ENCODE peak calls at places on chromosomes 2 and 18, in five cellular contexts. S, D, W, E and L are unnamed samples.

GRCh38 chr2:88027709-88028389 is 11.5 kb upstream of the RNU2-63P start:
- DNase-seq in S (no peak), D (no peak), W (no peak), E (no peak), L (no peak)

GRCh38 chr2:74181739-74182138 is 3.1 kb upstream of the MOB1A start:
- DNase-seq in S (peak; percentile 99), D (no peak), W (no peak), E (no peak), L (no peak)

GRCh38 chr2:100178085-100178788 is 35.8 kb upstream of the AFF3 start:
- DNase-seq in S (peak; percentile 69), D (peak; percentile 34), W (peak; percentile 48), E (no peak), L (peak; percentile 63)

GRCh38 chr2:140344842-140345241 is 1564.7 kb upstream of the NXPH2 start:
- DNase-seq in S (peak; percentile 3), D (peak; percentile 65), W (no peak), E (no peak), L (no peak)

GRCh38 chr2:44933434-44933951 is 8.0 kb upstream of the SIX3 start:
- DNase-seq in S (no peak), D (no peak), W (no peak), E (no peak), L (no peak)

GRCh38 chr2:794554-795244 is 117.5 kb upstream of the TMEM18 start:
- DNase-seq in S (no peak), D (no peak), W (no peak), E (no peak), L (no peak)

GRCh38 chr18:49011291-49011746 is 60.6 kb upstream of the SMAD7 start:
- DNase-seq in S (no peak), D (no peak), W (no peak), E (no peak), L (no peak)

GRCh38 chr2:98634406-98635092 is 26.2 kb downstream of the UNC50 start:
- DNase-seq in S (peak; percentile 45), D (no peak), W (no peak), E (no peak), L (peak; percentile 48)

GRCh38 chr2:70391988-70392387 is 90.1 kb upstream of the FAM136A start:
- DNase-seq in S (no peak), D (peak; percentile 19), W (no peak), E (no peak), L (no peak)

GRCh38 chr2:233803994-233804393 is 25.9 kb downstream of the MROH2A start:
- DNase-seq in S (no peak), D (no peak), W (no peak), E (no peak), L (no peak)

GRCh38 chr2:236271851-236272250 is 7.6 kb upstream of the ASB18 start:
- DNase-seq in S (no peak), D (no peak), W (no peak), E (no peak), L (no peak)

GRCh38 chr2:26034597-26035067 is 748 bp downstream of the RAB10 start:
- DNase-seq in S (no peak), D (peak; percentile 17), W (no peak), E (no peak), L (peak; percentile 16)

GRCh38 chr2:232687382-232688160 is 9.6 kb upstream of the GIGYF2 start:
- DNase-seq in S (no peak), D (no peak), W (no peak), E (no peak), L (no peak)

GRCh38 chr2:237806334-237806733 is 7.8 kb downstream of the RBM44 start:
- DNase-seq in S (no peak), D (peak; percentile 59), W (no peak), E (no peak), L (no peak)

GRCh38 chr2:23692263-23692662 is 234.7 kb downstream of the ATAD2B start:
- DNase-seq in S (no peak), D (no peak), W (no peak), E (no peak), L (no peak)

GRCh38 chr2:220269421-220269820 is 642.0 kb downstream of the SLC4A3 start:
- DNase-seq in S (no peak), D (no peak), W (no peak), E (no peak), L (no peak)

GRCh38 chr18:8810157-8810556 is 104.8 kb downstream of the MTCL1 start:
- DNase-seq in S (no peak), D (no peak), W (no peak), E (no peak), L (no peak)

GRCh38 chr2:191970867-191971266 is 124.0 kb upstream of the CAVIN2 start:
- DNase-seq in S (no peak), D (no peak), W (no peak), E (no peak), L (no peak)

GRCh38 chr2:150479075-150479915 is 8.2 kb downstream of the RND3 start:
- DNase-seq in S (no peak), D (peak; percentile 69), W (no peak), E (no peak), L (no peak)

GRCh38 chr2:7861910-7862702 is 819.8 kb upstream of the ID2 start:
- DNase-seq in S (no peak), D (no peak), W (no peak), E (no peak), L (no peak)

GRCh38 chr18:10739152-10739551 is 213.3 kb downstream of the NAPG start:
- DNase-seq in S (no peak), D (peak; percentile 32), W (no peak), E (no peak), L (no peak)

GRCh38 chr2:30217644-30218361 is 13.5 kb upstream of the LBH start:
- DNase-seq in S (no peak), D (no peak), W (peak; percentile 34), E (no peak), L (no peak)

GRCh38 chr18:7601249-7601620 is 34.1 kb downstream of the PTPRM start:
- DNase-seq in S (peak; percentile 75), D (no peak), W (no peak), E (peak; percentile 45), L (no peak)

GRCh38 chr18:59054892-59055291 is 84.8 kb upstream of the SEC11C start:
- DNase-seq in S (no peak), D (peak; percentile 3), W (peak; percentile 85), E (no peak), L (no peak)

GRCh38 chr2:207504513-207505171 is 25.1 kb upstream of the CREB1 start:
- DNase-seq in S (no peak), D (peak; percentile 91), W (peak; percentile 54), E (no peak), L (no peak)

GRCh38 chr2:163132850-163133249 is 294.3 kb upstream of the KCNH7 start:
- DNase-seq in S (peak; percentile 18), D (peak; percentile 13), W (no peak), E (no peak), L (no peak)

GRCh38 chr2:218853766-218854165 is 5.8 kb upstream of the WNT6 start:
- DNase-seq in S (peak; percentile 98), D (no peak), W (no peak), E (no peak), L (no peak)

GRCh38 chr2:85710687-85711577 is 16.8 kb downstream of the GNLY start:
- DNase-seq in S (peak; percentile 68), D (peak; percentile 36), W (peak; percentile 95), E (no peak), L (no peak)

GRCh38 chr2:100957971-100958653 is 44.0 kb upstream of the RPL31 start:
- DNase-seq in S (no peak), D (peak; percentile 98), W (peak; percentile 62), E (no peak), L (no peak)

GRCh38 chr2:241584446-241584845 is 25.9 kb downstream of the BOK start:
- DNase-seq in S (no peak), D (no peak), W (no peak), E (peak; percentile 85), L (no peak)

GRCh38 chr2:212021947-212022346 is 516.7 kb downstream of the ERBB4 start:
- DNase-seq in S (no peak), D (peak; percentile 90), W (no peak), E (no peak), L (no peak)

GRCh38 chr2:238818576-238818975 is 29.3 kb upstream of the TWIST2 start:
- DNase-seq in S (no peak), D (no peak), W (no peak), E (no peak), L (no peak)

GRCh38 chr2:223797811-223798721 is 39.3 kb downstream of the AP1S3 start:
- DNase-seq in S (peak; percentile 16), D (peak; percentile 71), W (no peak), E (no peak), L (peak; percentile 10)

GRCh38 chr18:27921904-27922541 is 254.9 kb downstream of the CDH2 start:
- DNase-seq in S (no peak), D (peak; percentile 69), W (no peak), E (peak; percentile 66), L (no peak)

GRCh38 chr2:200779214-200779613 is 32.5 kb upstream of the BZW1 start:
- DNase-seq in S (no peak), D (no peak), W (no peak), E (no peak), L (no peak)

GRCh38 chr18:31685097-31686082 is 1.0 kb upstream of the B4GALT6 start:
- DNase-seq in S (peak; percentile 87), D (peak; percentile 70), W (peak; percentile 56), E (no peak), L (peak; percentile 81)
- TF ChIP-seq CTCF in S (no peak), D (no peak), W (peak; percentile 16), E (no peak), L (no peak)

GRCh38 chr18:29057703-29058102 is 880.8 kb upstream of the CDH2 start:
- DNase-seq in S (no peak), D (no peak), W (no peak), E (no peak), L (no peak)
- TF ChIP-seq CTCF in S (no peak), D (no peak), W (no peak), E (no peak), L (no peak)

DNA sequence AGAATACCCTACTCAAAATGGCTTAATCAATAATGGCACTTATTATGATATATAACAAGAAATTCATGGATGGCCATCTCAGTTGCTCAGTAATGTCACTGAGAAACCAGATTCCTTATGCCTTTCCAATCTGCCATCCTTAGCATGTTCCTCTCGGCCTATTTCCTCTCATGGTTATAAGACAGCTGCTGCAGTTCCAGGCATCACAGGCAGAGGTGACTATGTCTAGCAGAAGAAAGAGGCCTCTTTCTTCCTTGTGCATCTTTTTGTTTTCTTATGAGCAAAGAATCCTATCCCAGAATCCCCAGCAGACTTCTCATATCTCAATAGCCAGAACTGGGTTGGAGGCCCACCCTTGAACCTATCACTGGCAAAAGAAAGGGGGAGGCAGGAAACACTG is 310.6 kb upstream of the SPRED2 start:
- DNase-seq in S (no peak), D (no peak), W (no peak), E (no peak), L (no peak)
- TF ChIP-seq CTCF in S (no peak), D (no peak), W (no peak), E (no peak), L (no peak)

GRCh38 chr18:46053368-46054095 is 18.5 kb downstream of the PSTPIP2 start:
- DNase-seq in S (no peak), D (peak; percentile 39), W (no peak), E (peak; percentile 67), L (no peak)
- TF ChIP-seq CTCF in S (no peak), D (no peak), W (no peak), E (no peak), L (no peak)

GRCh38 chr18:57970356-57971095 is 73.5 kb upstream of the NEDD4L start:
- DNase-seq in S (peak; percentile 8), D (no peak), W (no peak), E (no peak), L (peak; percentile 10)
- TF ChIP-seq CTCF in S (peak; percentile 27), D (peak; percentile 33), W (no peak), E (peak; percentile 60), L (peak; percentile 51)